ENCODE peak calls at places on chromosomes 3 and 15, in ten cellular contexts. E, O, W, M, F, H, T, P, Q and I are unnamed samples.

GRCh38 chr3:172249039-172249438 is 199.2 kb downstream of the GHSR start:
- DNase-seq in E (no peak), O (no peak), W (no peak), M (no peak), F (peak; percentile 72), H (no peak), T (no peak), P (no peak), Q (no peak), I (no peak)

GRCh38 chr15:80437492-80437891 is 33.3 kb downstream of the ARNT2 start:
- DNase-seq in E (no peak), O (no peak), W (no peak), M (no peak), F (no peak), H (peak; percentile 29), T (peak; percentile 23), P (no peak), Q (no peak), I (no peak)

GRCh38 chr3:78804251-78805037 is 963.4 kb downstream of the ROBO1 start:
- DNase-seq in E (no peak), O (no peak), W (no peak), M (no peak), F (peak; percentile 25), H (peak; percentile 2), T (peak; percentile 51), P (no peak), Q (peak; percentile 23), I (no peak)

GRCh38 chr3:192687488-192688152 is 39.7 kb downstream of the FGF12 start:
- DNase-seq in E (no peak), O (no peak), W (no peak), M (no peak), F (no peak), H (no peak), T (no peak), P (no peak), Q (no peak), I (no peak)

GRCh38 chr3:151578495-151578894 is 117.6 kb upstream of the IGSF10 start:
- DNase-seq in E (no peak), O (no peak), W (no peak), M (no peak), F (no peak), H (no peak), T (no peak), P (no peak), Q (no peak), I (no peak)

GRCh38 chr15:67822537-67823370 is 2.6 kb upstream of the SKOR1 start:
- DNase-seq in E (no peak), O (no peak), W (peak; percentile 25), M (no peak), F (no peak), H (no peak), T (no peak), P (peak; percentile 19), Q (no peak), I (peak; percentile 64)

GRCh38 chr3:20669675-20670074 is 483.7 kb upstream of the SGO1 start:
- DNase-seq in E (no peak), O (no peak), W (peak; percentile 26), M (no peak), F (no peak), H (no peak), T (no peak), P (no peak), Q (peak; percentile 35), I (no peak)

GRCh38 chr3:53329933-53330332 is 17.4 kb downstream of the DCP1A start:
- DNase-seq in E (no peak), O (no peak), W (no peak), M (no peak), F (no peak), H (no peak), T (no peak), P (no peak), Q (no peak), I (no peak)

GRCh38 chr15:35752134-35752466 is 206.1 kb upstream of the DPH6 start:
- DNase-seq in E (no peak), O (no peak), W (no peak), M (no peak), F (no peak), H (no peak), T (no peak), P (no peak), Q (no peak), I (no peak)

GRCh38 chr3:196339493-196340254 is 1.5 kb upstream of the TM4SF19 start:
- DNase-seq in E (no peak), O (no peak), W (no peak), M (no peak), F (peak; percentile 55), H (peak; percentile 87), T (peak; percentile 66), P (no peak), Q (no peak), I (no peak)

GRCh38 chr3:4996771-4997291 is 17.6 kb downstream of the BHLHE40 start:
- DNase-seq in E (no peak), O (no peak), W (no peak), M (no peak), F (no peak), H (no peak), T (peak; percentile 81), P (no peak), Q (no peak), I (no peak)

GRCh38 chr3:170128259-170128976 is 53.1 kb downstream of the PHC3 start:
- DNase-seq in E (no peak), O (no peak), W (no peak), M (no peak), F (no peak), H (no peak), T (no peak), P (no peak), Q (no peak), I (no peak)

GRCh38 chr3:113575191-113575590 is 42.8 kb downstream of the SIDT1 start:
- DNase-seq in E (no peak), O (no peak), W (peak; percentile 7), M (no peak), F (no peak), H (no peak), T (no peak), P (no peak), Q (no peak), I (no peak)

GRCh38 chr15:95013379-95013778 is 782.0 kb downstream of the MCTP2 start:
- DNase-seq in E (no peak), O (no peak), W (no peak), M (no peak), F (no peak), H (no peak), T (no peak), P (no peak), Q (no peak), I (no peak)

GRCh38 chr15:29936353-29937049 is 114.2 kb upstream of the TJP1 start:
- DNase-seq in E (no peak), O (no peak), W (no peak), M (no peak), F (no peak), H (no peak), T (no peak), P (no peak), Q (no peak), I (no peak)

GRCh38 chr15:91445701-91446100 is 345.6 kb downstream of the SV2B start:
- DNase-seq in E (no peak), O (no peak), W (no peak), M (no peak), F (no peak), H (peak; percentile 51), T (no peak), P (no peak), Q (no peak), I (no peak)

GRCh38 chr3:69359916-69360315 is 26.0 kb downstream of the FRMD4B start:
- DNase-seq in E (no peak), O (no peak), W (no peak), M (no peak), F (no peak), H (no peak), T (no peak), P (no peak), Q (no peak), I (no peak)

GRCh38 chr3:27312044-27312668 is 57.0 kb downstream of the NEK10 start:
- DNase-seq in E (no peak), O (no peak), W (peak; percentile 77), M (no peak), F (peak; percentile 70), H (peak; percentile 53), T (peak; percentile 62), P (peak; percentile 41), Q (peak; percentile 75), I (no peak)

GRCh38 chr3:112470791-112471190 is 28.5 kb downstream of the BTLA start:
- DNase-seq in E (no peak), O (no peak), W (no peak), M (no peak), F (no peak), H (peak; percentile 15), T (no peak), P (no peak), Q (no peak), I (no peak)

GRCh38 chr3:107208100-107208499 is 169.1 kb upstream of the CCDC54 start:
- DNase-seq in E (no peak), O (no peak), W (peak; percentile 10), M (no peak), F (peak; percentile 100), H (peak; percentile 92), T (peak; percentile 80), P (no peak), Q (peak; percentile 35), I (no peak)

GRCh38 chr15:98063311-98063710 is 102.8 kb downstream of the ARRDC4 start:
- DNase-seq in E (no peak), O (no peak), W (no peak), M (no peak), F (no peak), H (no peak), T (no peak), P (no peak), Q (no peak), I (no peak)

GRCh38 chr3:49704629-49705028 is 14.9 kb downstream of the AMIGO3 start:
- DNase-seq in E (no peak), O (no peak), W (no peak), M (no peak), F (no peak), H (no peak), T (no peak), P (no peak), Q (no peak), I (no peak)

GRCh38 chr3:53495518-53496501 is 1.4 kb downstream of the CACNA1D start:
- DNase-seq in E (peak; percentile 30), O (no peak), W (peak; percentile 42), M (no peak), F (no peak), H (peak; percentile 10), T (no peak), P (no peak), Q (peak; percentile 47), I (no peak)

GRCh38 chr3:38026856-38027255 is 2.6 kb downstream of the PLCD1 start:
- DNase-seq in E (no peak), O (no peak), W (no peak), M (no peak), F (no peak), H (no peak), T (no peak), P (no peak), Q (no peak), I (no peak)

GRCh38 chr15:66761723-66762595 is 59.9 kb downstream of the SMAD6 start:
- DNase-seq in E (no peak), O (no peak), W (no peak), M (no peak), F (no peak), H (peak; percentile 68), T (no peak), P (no peak), Q (no peak), I (no peak)

GRCh38 chr3:88235102-88235501 is 85.3 kb downstream of the C3orf38 start:
- DNase-seq in E (no peak), O (no peak), W (no peak), M (no peak), F (peak; percentile 21), H (no peak), T (no peak), P (no peak), Q (no peak), I (no peak)

GRCh38 chr15:63352808-63353207 is 28.8 kb downstream of the CA12 start:
- DNase-seq in E (no peak), O (no peak), W (no peak), M (no peak), F (no peak), H (no peak), T (no peak), P (no peak), Q (no peak), I (no peak)

GRCh38 chr15:72902245-72902928 is 118.8 kb upstream of the ADPGK start:
- DNase-seq in E (peak; percentile 32), O (no peak), W (peak; percentile 40), M (peak; percentile 22), F (peak; percentile 78), H (peak; percentile 15), T (no peak), P (no peak), Q (peak; percentile 48), I (peak; percentile 28)